ENCODE peak calls at places on chromosomes 6 and 20, in nine cellular contexts. Z, C, J, W, P, V, B, R and G are unnamed samples.

GRCh38 chr6:132131777-132132176 is 180.6 kb upstream of the CCN2 start:
- DNase-seq in Z (peak), B (peak), V (no peak), C (no peak), J (peak), R (peak), W (peak), P (peak), G (peak)

GRCh38 chr20:47278907-47279348 is 77.6 kb downstream of the ZMYND8 start:
- DNase-seq in Z (peak), R (no peak), V (no peak), P (no peak), J (peak), W (no peak), B (no peak), C (no peak), G (no peak)

GRCh38 chr20:41141153-41141815 is 3.9 kb downstream of the PLCG1 start:
- DNase-seq in V (peak), B (no peak), Z (peak), P (no peak), W (no peak), J (no peak), C (no peak), R (no peak), G (no peak)

GRCh38 chr6:66179363-66179762 is 472.3 kb upstream of the EYS start:
- DNase-seq in J (no peak), Z (no peak), R (peak), B (no peak), V (no peak), P (no peak), C (no peak), W (no peak), G (no peak)

GRCh38 chr6:168542301-168542700 is 101.3 kb downstream of the SMOC2 start:
- DNase-seq in B (no peak), Z (peak), J (no peak), V (no peak), P (no peak), R (no peak), W (no peak), C (no peak), G (no peak)

GRCh38 chr6:17656092-17656491 is 50.6 kb downstream of the NUP153 start:
- DNase-seq in W (no peak), Z (peak), J (no peak), B (no peak), C (no peak), P (peak), V (no peak), R (no peak), G (no peak)

GRCh38 chr6:73666393-73666792 is 12.6 kb upstream of the SLC17A5 start:
- DNase-seq in P (no peak), C (no peak), Z (peak), B (no peak), R (no peak), J (no peak), W (no peak), V (no peak), G (no peak)

GRCh38 chr6:26126394-26127221 is 39.4 kb downstream of the HFE start:
- DNase-seq in P (no peak), C (no peak), J (peak), B (no peak), Z (no peak), R (no peak), W (no peak), V (no peak), G (no peak)

GRCh38 chr6:166907871-166908806 is 48.2 kb downstream of the RNASET2 start:
- DNase-seq in V (no peak), B (no peak), C (no peak), W (no peak), J (no peak), R (no peak), Z (no peak), P (no peak), G (no peak)
- H3K4me3 ChIP-seq in V (no peak), B (no peak), C (no peak), W (no peak), J (no peak), R (no peak), Z (no peak), P (no peak), G (no peak)

GRCh38 chr6:52504778-52505127 is 72.1 kb downstream of the TRAM2 start:
- DNase-seq in B (no peak), W (no peak), P (no peak), V (no peak), Z (no peak), R (no peak), J (no peak), C (no peak), G (no peak)

GRCh38 chr6:52502306-52503029 is 74.4 kb downstream of the TRAM2 start:
- DNase-seq in B (no peak), P (no peak), W (no peak), Z (no peak), R (no peak), C (no peak), V (no peak), J (no peak), G (no peak)

GRCh38 chr6:52503344-52503747 is 73.5 kb downstream of the TRAM2 start:
- DNase-seq in Z (no peak), V (peak), R (no peak), C (no peak), P (no peak), B (no peak), W (no peak), J (peak), G (no peak)

GRCh38 chr6:52505726-52506501 is 70.9 kb downstream of the TRAM2 start:
- DNase-seq in Z (no peak), P (no peak), C (no peak), J (no peak), R (no peak), W (no peak), B (peak), V (no peak), G (no peak)

GRCh38 chr6:52503853-52504777 is 72.7 kb downstream of the TRAM2 start:
- DNase-seq in R (no peak), V (no peak), W (peak), B (peak), P (no peak), Z (peak), J (peak), C (no peak), G (no peak)
- H3K4me3 ChIP-seq in R (no peak), V (no peak), W (peak), B (no peak), P (no peak), Z (no peak), J (no peak), C (no peak), G (no peak)

DNA sequence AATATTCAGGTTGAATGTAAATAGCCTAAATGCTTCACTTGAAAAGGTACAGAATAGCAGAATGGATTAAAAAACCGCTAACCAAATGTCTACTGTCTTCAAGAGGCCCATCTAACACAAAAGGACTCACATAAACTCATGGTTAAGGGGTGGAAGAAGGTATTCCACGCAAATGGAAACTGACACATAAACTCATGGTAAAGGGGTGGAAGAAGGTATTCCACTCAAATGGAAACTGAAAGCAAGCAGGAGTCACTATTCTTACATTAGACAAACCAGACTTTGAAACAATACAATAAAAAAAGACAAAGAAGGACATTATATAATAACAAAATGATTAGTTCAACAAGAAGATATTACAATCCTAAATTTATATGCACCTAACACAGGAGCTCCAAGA is 38.3 kb upstream of the PKIB start:
- DNase-seq in J (no peak), W (no peak), R (no peak), V (no peak), C (no peak), B (no peak), P (no peak), Z (no peak), G (no peak)
- H3K4me3 ChIP-seq in J (no peak), W (no peak), R (no peak), V (no peak), C (no peak), B (no peak), P (no peak), Z (no peak), G (no peak)

GRCh38 chr6:131039345-131039680 is 23.7 kb downstream of the EPB41L2 start:
- DNase-seq in B (no peak), R (no peak), C (no peak), V (no peak), W (no peak), Z (no peak), J (no peak), P (no peak), G (no peak)
- H3K4me3 ChIP-seq in B (no peak), R (no peak), C (no peak), V (no peak), W (no peak), Z (no peak), J (no peak), P (no peak), G (no peak)

DNA sequence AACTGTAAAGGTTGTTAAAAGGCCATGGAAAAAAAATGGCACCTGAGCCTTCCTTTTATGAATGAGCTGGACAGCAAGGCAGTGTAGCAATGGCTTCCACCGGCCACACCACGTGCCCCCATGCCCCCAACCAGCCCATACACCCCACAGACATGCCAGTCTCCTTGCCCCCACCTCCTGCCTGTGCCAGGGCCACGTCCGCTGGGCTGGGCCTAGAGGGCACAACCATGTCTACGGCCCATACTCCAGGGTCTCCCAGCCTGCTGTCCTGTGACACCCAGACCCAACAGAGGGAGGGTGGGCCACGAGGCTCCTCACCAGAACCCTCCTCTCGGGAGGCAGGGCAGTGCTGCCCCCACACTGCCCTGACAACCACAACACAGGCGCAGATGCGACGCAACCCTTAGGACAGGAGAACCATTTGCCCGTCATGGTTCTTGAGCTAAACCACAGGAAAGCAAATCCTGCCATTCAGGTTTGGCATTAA is 50.7 kb downstream of the TAF4 start:
- DNase-seq in R (no peak), W (no peak), B (no peak), V (no peak), J (no peak), C (no peak), Z (no peak), P (no peak), G (no peak)
- H3K4me3 ChIP-seq in R (no peak), W (no peak), B (no peak), V (no peak), J (no peak), C (no peak), Z (no peak), P (no peak), G (no peak)